ENCODE peak calls at places on chromosomes 3 and 15, in nine cellular contexts. D, A, M, Q, X, V, U, K and E are unnamed samples.

GRCh38 chr3:9750556-9751411 is 1.0 kb downstream of the OGG1 start:
- DNase-seq in M (no peak), A (no peak), K (peak), D (no peak), U (no peak), Q (peak), V (no peak), X (no peak), E (no peak)

GRCh38 chr15:91515188-91515754 is 338.2 kb upstream of the SLCO3A1 start:
- DNase-seq in X (peak), M (peak), A (no peak), U (peak), V (peak), D (no peak), Q (peak), K (no peak), E (peak)

GRCh38 chr15:60905587-60905986 is 323.5 kb downstream of the RORA start:
- DNase-seq in U (no peak), D (peak), A (no peak), Q (no peak), X (no peak), K (no peak), M (no peak), V (no peak), E (no peak)

GRCh38 chr3:62529230-62529629 is 155.9 kb upstream of the FEZF2 start:
- DNase-seq in X (no peak), K (no peak), U (peak), D (no peak), A (peak), Q (peak), V (no peak), M (no peak), E (no peak)

GRCh38 chr3:192835818-192836468 is 81.7 kb downstream of the MB21D2 start:
- DNase-seq in K (no peak), D (no peak), A (no peak), Q (peak), X (no peak), V (peak), U (no peak), M (no peak), E (no peak)

GRCh38 chr15:74242296-74242929 is 6.3 kb downstream of the CCDC33 start:
- DNase-seq in V (peak), K (peak), U (no peak), M (no peak), Q (peak), D (peak), A (no peak), X (no peak), E (no peak)

GRCh38 chr3:158488670-158489069 is 82.3 kb upstream of the MLF1 start:
- DNase-seq in D (no peak), A (no peak), K (no peak), X (no peak), Q (peak), V (no peak), U (no peak), M (no peak), E (no peak)

GRCh38 chr15:39488498-39488897 is 92.4 kb upstream of the THBS1 start:
- DNase-seq in U (no peak), X (no peak), K (no peak), A (no peak), M (no peak), D (no peak), Q (no peak), V (no peak), E (no peak)

GRCh38 chr15:52733078-52733477 is 53.9 kb upstream of the ATOSA start:
- DNase-seq in V (peak), X (no peak), K (no peak), M (no peak), A (no peak), Q (no peak), D (no peak), U (no peak), E (no peak)

GRCh38 chr3:31093608-31093990 is 199.1 kb upstream of the GADL1 start:
- DNase-seq in X (no peak), D (no peak), Q (no peak), A (no peak), U (no peak), K (no peak), V (no peak), M (no peak), E (no peak)

GRCh38 chr15:51388726-51389125 is 47.3 kb downstream of the GLDN start:
- DNase-seq in U (no peak), V (no peak), M (no peak), D (no peak), Q (no peak), X (no peak), A (no peak), K (no peak), E (no peak)

GRCh38 chr3:149080699-149081091 is 5.6 kb downstream of the HLTF start:
- DNase-seq in V (peak), X (no peak), K (no peak), Q (peak), U (peak), A (no peak), M (no peak), D (no peak), E (no peak)

GRCh38 chr3:29554584-29554983 is 273.7 kb downstream of the RBMS3 start:
- DNase-seq in U (no peak), Q (no peak), D (no peak), M (no peak), V (no peak), A (no peak), K (no peak), X (no peak), E (no peak)

GRCh38 chr15:69398541-69398940 is 15.6 kb upstream of the KIF23 start:
- DNase-seq in X (no peak), U (peak), A (no peak), D (peak), Q (peak), M (no peak), V (peak), K (no peak), E (no peak)

GRCh38 chr3:180693656-180694055 is 14.4 kb upstream of the CCDC39 start:
- DNase-seq in U (no peak), K (no peak), D (no peak), M (no peak), X (no peak), A (no peak), Q (no peak), V (no peak), E (peak)

GRCh38 chr3:72872183-72872582 is 15.7 kb upstream of the GXYLT2 start:
- DNase-seq in D (no peak), Q (peak), K (no peak), V (peak), X (no peak), U (no peak), M (peak), A (no peak), E (no peak)

GRCh38 chr15:81074773-81075172 is 59.3 kb upstream of the CFAP161 start:
- DNase-seq in D (no peak), V (no peak), K (no peak), A (no peak), Q (peak), M (no peak), U (no peak), X (no peak), E (peak)

GRCh38 chr3:85560088-85560790 is 601.5 kb downstream of the CADM2 start:
- DNase-seq in M (no peak), X (no peak), D (no peak), Q (peak), U (no peak), V (no peak), K (peak), A (no peak), E (peak)

GRCh38 chr15:101600024-101600423 is 52.2 kb downstream of the TM2D3 start:
- DNase-seq in A (no peak), X (no peak), D (no peak), M (no peak), Q (no peak), V (no peak), U (no peak), K (no peak), E (no peak)

GRCh38 chr3:79052054-79052681 is 715.6 kb downstream of the ROBO1 start:
- DNase-seq in Q (no peak), U (no peak), D (peak), A (peak), V (no peak), X (no peak), K (no peak), M (no peak), E (no peak)

GRCh38 chr3:24477090-24477656 is 17.5 kb downstream of the THRB start:
- DNase-seq in V (no peak), K (no peak), D (no peak), A (no peak), U (no peak), Q (no peak), X (no peak), M (peak), E (no peak)

GRCh38 chr3:52681610-52682009 is 4.1 kb downstream of the PBRM1 start:
- DNase-seq in K (no peak), D (no peak), A (no peak), Q (no peak), X (no peak), U (no peak), M (no peak), V (no peak), E (no peak)

DNA sequence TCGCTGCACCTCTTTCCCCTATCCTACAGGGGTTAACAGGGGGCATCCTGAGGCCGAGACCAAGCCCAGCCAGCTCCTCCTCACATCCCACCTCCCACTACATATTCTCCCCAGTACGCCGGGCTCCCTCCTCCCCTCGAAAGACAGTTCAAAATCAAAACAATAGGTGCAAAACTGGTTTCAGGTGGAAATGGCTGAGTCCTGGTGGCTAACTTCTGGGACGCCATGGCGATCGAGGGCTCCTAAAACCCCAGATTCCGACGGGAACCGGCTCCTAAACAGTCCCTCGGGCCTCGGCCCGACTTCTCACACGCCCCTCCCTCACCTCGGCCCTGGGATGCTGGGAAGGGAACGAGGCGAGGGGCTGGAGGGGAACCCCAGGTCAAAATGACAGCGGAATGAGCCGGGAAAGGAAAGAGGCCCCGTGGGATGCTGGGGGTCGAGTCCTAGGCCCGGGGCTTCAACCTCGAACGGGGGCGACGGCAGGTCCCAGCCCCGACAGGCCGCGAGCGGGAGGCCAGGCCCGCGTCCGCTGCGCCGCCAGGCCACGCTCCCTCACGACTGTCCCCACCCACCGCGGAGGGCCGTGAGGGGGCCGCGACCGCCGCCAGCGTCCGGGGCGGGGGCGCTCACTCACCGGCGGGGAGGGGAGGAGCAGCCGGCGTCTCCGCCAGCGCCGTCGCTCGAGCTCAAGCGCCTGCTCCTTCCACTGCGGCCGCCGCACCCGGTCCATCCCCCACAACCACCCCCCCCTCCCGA is 475 bp downstream of the TMCC1 start:
- DNase-seq in D (peak), Q (peak), K (peak), M (no peak), U (peak), A (peak), V (no peak), X (peak), E (no peak)
- TF ChIP-seq CTCF in D (no peak), Q (no peak), K (no peak), M (no peak), U (no peak), A (no peak), V (no peak), X (no peak), E (no peak)

GRCh38 chr3:109702252-109702651 is 364.9 kb upstream of the DPPA4 start:
- DNase-seq in A (no peak), U (peak), M (no peak), X (no peak), V (no peak), Q (peak), D (no peak), K (no peak), E (peak)

DNA sequence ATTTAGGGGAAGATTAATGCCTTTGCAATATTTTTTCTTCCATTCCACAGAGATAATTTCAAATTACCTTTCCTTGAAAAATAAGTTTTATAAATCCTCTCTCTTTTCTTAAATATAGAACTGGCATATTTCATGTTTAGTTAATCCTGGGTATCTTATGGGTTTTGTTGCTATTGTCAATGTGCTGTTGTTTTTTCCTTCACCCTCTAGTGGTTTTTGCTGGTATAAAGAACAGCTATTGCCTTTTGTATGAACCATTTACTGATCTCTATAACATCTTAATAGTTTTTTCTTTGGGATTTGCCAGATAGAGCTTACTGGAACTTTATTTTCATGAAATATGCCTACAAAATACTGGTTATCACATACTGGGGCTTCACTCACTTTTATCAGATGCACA is 359.6 kb upstream of the DPPA4 start:
- DNase-seq in X (no peak), D (no peak), K (no peak), Q (no peak), M (no peak), A (no peak), U (no peak), V (no peak), E (no peak)
- TF ChIP-seq CTCF in X (no peak), D (no peak), K (no peak), Q (no peak), M (no peak), A (no peak), U (peak), V (no peak), E (no peak)

GRCh38 chr15:53978248-53978906 is at the start of gene UNC13C:
- DNase-seq in D (peak), Q (no peak), X (no peak), V (no peak), A (peak), U (peak), M (no peak), K (peak), E (no peak)

GRCh38 chr15:53979051-53979788 is 979 bp downstream of the UNC13C start:
- DNase-seq in K (no peak), D (no peak), M (no peak), A (no peak), Q (no peak), V (no peak), X (no peak), U (no peak), E (no peak)

GRCh38 chr15:53974813-53975212 is 3.4 kb upstream of the UNC13C start:
- DNase-seq in D (no peak), K (no peak), X (no peak), V (no peak), Q (no peak), U (no peak), M (no peak), A (no peak), E (no peak)

GRCh38 chr15:53974121-53974520 is 4.1 kb upstream of the UNC13C start:
- DNase-seq in U (no peak), M (no peak), X (no peak), A (no peak), D (no peak), K (no peak), Q (no peak), V (no peak), E (no peak)

GRCh38 chr15:53976844-53977392 is 1.3 kb upstream of the UNC13C start:
- DNase-seq in X (no peak), K (no peak), U (no peak), M (no peak), D (peak), Q (no peak), V (no peak), A (peak), E (no peak)
- TF ChIP-seq CTCF in X (no peak), K (no peak), U (peak), M (no peak), D (peak), Q (no peak), V (no peak), A (peak), E (peak)

GRCh38 chr3:136038668-136039067 is 73.1 kb downstream of the PPP2R3A start:
- DNase-seq in M (no peak), A (no peak), U (no peak), K (no peak), D (no peak), V (no peak), X (no peak), Q (no peak), E (no peak)

GRCh38 chr3:136048068-136048467 is 82.5 kb downstream of the PPP2R3A start:
- DNase-seq in U (no peak), V (no peak), A (no peak), D (no peak), K (no peak), Q (no peak), M (no peak), X (no peak), E (no peak)

GRCh38 chr3:136044980-136045745 is 79.6 kb downstream of the PPP2R3A start:
- DNase-seq in M (no peak), V (no peak), D (no peak), X (no peak), A (no peak), K (no peak), Q (no peak), U (no peak), E (no peak)

GRCh38 chr3:136042608-136043221 is 77.2 kb downstream of the PPP2R3A start:
- DNase-seq in A (no peak), Q (peak), M (peak), X (no peak), U (peak), V (peak), K (no peak), D (no peak), E (peak)
- TF ChIP-seq CTCF in A (peak), Q (peak), M (peak), X (peak), U (peak), V (peak), K (peak), D (peak), E (peak)

GRCh38 chr15:28935316-28935715 is 49.5 kb downstream of the APBA2 start:
- DNase-seq in Q (no peak), X (peak), D (no peak), V (no peak), A (peak), K (no peak), U (no peak), M (no peak), E (no peak)
- TF ChIP-seq CTCF in Q (no peak), X (no peak), D (peak), V (no peak), A (peak), K (no peak), U (no peak), M (peak), E (peak)

DNA sequence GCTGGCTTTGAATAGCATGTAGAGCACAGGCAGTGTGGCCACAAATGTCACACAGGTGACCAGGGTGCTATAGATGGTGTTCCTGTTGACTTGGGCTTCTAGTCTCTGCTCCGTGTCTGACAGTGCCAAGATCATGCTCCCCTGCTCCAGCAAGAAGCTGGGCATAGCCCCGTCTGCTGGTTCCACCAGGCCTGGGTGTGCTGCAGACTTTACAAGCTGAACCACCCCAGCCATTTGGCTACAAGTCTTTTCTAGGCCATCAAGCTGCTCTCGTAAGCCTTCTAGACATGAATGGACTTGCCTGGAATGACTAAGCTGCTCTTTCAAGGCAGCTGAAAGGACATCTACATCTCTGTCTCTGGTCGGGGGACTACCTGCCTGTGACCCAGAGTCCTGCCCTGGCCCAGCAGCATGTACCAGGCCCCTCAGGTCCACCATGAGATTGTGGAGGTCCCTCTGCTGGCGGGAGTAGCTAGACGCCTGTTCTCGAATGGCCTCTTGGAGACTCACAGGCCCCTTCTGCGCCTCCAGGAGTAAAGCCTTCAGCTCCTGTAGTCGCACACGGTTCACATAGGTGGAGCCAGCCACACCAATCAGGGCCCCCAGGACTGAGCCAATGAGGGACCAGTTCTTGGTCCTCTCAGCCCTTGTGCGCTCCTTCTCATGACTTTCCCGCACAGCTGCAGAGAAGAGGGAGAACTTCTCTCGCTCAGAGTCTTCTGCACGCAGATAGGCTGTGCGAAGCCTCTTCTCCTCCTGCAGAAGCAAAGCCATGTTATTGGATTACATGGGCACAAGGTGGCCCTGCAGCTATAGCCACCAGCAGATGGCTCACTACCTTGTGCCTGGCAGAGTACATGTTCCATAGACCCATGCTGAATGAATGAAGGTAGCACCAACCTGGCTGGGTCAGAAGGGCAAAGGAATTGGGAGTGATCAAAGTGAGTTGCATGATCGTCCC is 2.8 kb upstream of the PLXNB1 start:
- DNase-seq in V (no peak), U (peak), A (no peak), X (peak), K (no peak), M (no peak), D (peak), Q (peak), E (peak)
- TF ChIP-seq CTCF in V (no peak), U (no peak), A (no peak), X (no peak), K (peak), M (peak), D (peak), Q (no peak), E (peak)